ENCODE peak calls at places on chromosome 14, in five cellular contexts. W is H7, Q is mesenteric fat pad, T is lower lobe of right lung, C is endothelial cell. R is an unnamed sample.
A peak's percentile ranks its signal among the peaks of the same experiment; 100 is the strongest.

GRCh38 chr14:99326041-99326710 is 54.2 kb upstream of the BCL11B start:
- DNase-seq in C (no peak), W (peak; percentile 14), Q (peak; percentile 82), T (no peak), R (no peak)

GRCh38 chr14:59583755-59584154 is 7.1 kb upstream of the CCDC175 start:
- DNase-seq in C (no peak), W (peak; percentile 23), Q (no peak), T (no peak), R (no peak)

GRCh38 chr14:23537351-23538048 is 14.1 kb downstream of the ZFHX2 start:
- DNase-seq in T (no peak), C (no peak), W (peak; percentile 90), Q (no peak), R (peak; percentile 80)

GRCh38 chr14:89845346-89845745 is 109.2 kb downstream of the EFCAB11 start:
- DNase-seq in W (no peak), C (no peak), Q (no peak), T (no peak), R (no peak)

GRCh38 chr14:105840266-105841021 is 314.1 kb downstream of the TMEM121 start:
- DNase-seq in Q (no peak), W (no peak), T (no peak), C (no peak), R (no peak)

GRCh38 chr14:65238456-65238855 is 136.1 kb upstream of the MAX start:
- DNase-seq in T (no peak), W (no peak), C (no peak), Q (peak; percentile 14), R (no peak)

GRCh38 chr14:92480856-92481255 is 32.7 kb upstream of the RIN3 start:
- DNase-seq in W (no peak), T (no peak), Q (no peak), C (no peak), R (no peak)

GRCh38 chr14:32841698-32842097 is 97.0 kb upstream of the NPAS3 start:
- DNase-seq in C (no peak), T (no peak), W (no peak), Q (no peak), R (no peak)

GRCh38 chr14:105525861-105526780 is at the start of gene TMEM121:
- DNase-seq in T (no peak), Q (no peak), C (peak; percentile 30), W (peak; percentile 98), R (peak; percentile 35)

GRCh38 chr14:106564058-106564643 is 1037.8 kb downstream of the TMEM121 start:
- DNase-seq in Q (no peak), T (peak; percentile 57), C (no peak), W (peak; percentile 12), R (peak; percentile 54)

GRCh38 chr14:89198544-89199329 is 218.3 kb downstream of the FOXN3 start:
- DNase-seq in W (no peak), C (no peak), Q (no peak), T (no peak), R (no peak)

GRCh38 chr14:94936411-94936892 is 166.5 kb upstream of the GSC start:
- DNase-seq in W (peak; percentile 55), Q (no peak), C (no peak), T (no peak), R (peak; percentile 95)

GRCh38 chr14:100802766-100803693 is 22.9 kb upstream of the MEG3 start:
- DNase-seq in Q (no peak), T (no peak), C (no peak), W (no peak), R (no peak)

GRCh38 chr14:101834387-101835165 is 73.1 kb downstream of the PPP2R5C start:
- DNase-seq in C (no peak), W (no peak), Q (no peak), T (no peak), R (no peak)

R was measured in WERI-Rb-1.